ENCODE peak calls at places on chromosomes 13 and 19, in five cellular contexts. One of them, this sample, is unnamed.

GRCh38 chr19:28710278-28710677 is 502.7 kb downstream of the UQCRFS1 start:
- DNase-seq in ovary: no peak
- DNase-seq in GM12865: peak
- DNase-seq in heart left ventricle: no peak
- DNase-seq in astrocyte: peak
- DNase-seq in this sample: no peak

GRCh38 chr19:38786572-38787265 is 2.3 kb upstream of the LGALS7B start:
- DNase-seq in ovary: no peak
- DNase-seq in GM12865: no peak
- DNase-seq in heart left ventricle: no peak
- DNase-seq in astrocyte: no peak
- DNase-seq in this sample: no peak

GRCh38 chr19:33551676-33552075 is 30.1 kb upstream of the PEPD start:
- DNase-seq in heart left ventricle: no peak
- DNase-seq in astrocyte: no peak
- DNase-seq in ovary: no peak
- DNase-seq in GM12865: no peak
- DNase-seq in this sample: no peak

GRCh38 chr13:104823071-104823470 is 1712.4 kb downstream of the EFNB2 start:
- DNase-seq in heart left ventricle: no peak
- DNase-seq in astrocyte: no peak
- DNase-seq in ovary: no peak
- DNase-seq in GM12865: no peak
- DNase-seq in this sample: no peak

GRCh38 chr13:29858231-29858630 is 7.8 kb upstream of the UBL3 start:
- DNase-seq in heart left ventricle: no peak
- DNase-seq in GM12865: no peak
- DNase-seq in astrocyte: no peak
- DNase-seq in ovary: no peak
- DNase-seq in this sample: no peak

GRCh38 chr19:3983936-3984583 is 1.2 kb downstream of the EEF2 start:
- DNase-seq in GM12865: peak
- DNase-seq in heart left ventricle: peak
- DNase-seq in astrocyte: no peak
- DNase-seq in ovary: peak
- DNase-seq in this sample: peak

GRCh38 chr13:114315074-114315785 is 927 bp downstream of the CHAMP1 start:
- DNase-seq in heart left ventricle: no peak
- DNase-seq in GM12865: peak
- DNase-seq in ovary: no peak
- DNase-seq in astrocyte: no peak
- DNase-seq in this sample: no peak

GRCh38 chr13:76969488-76970365 is 21.4 kb downstream of the ACOD1 start:
- DNase-seq in astrocyte: no peak
- DNase-seq in heart left ventricle: no peak
- DNase-seq in ovary: no peak
- DNase-seq in GM12865: no peak
- DNase-seq in this sample: no peak

GRCh38 chr13:93361703-93362102 is 135.1 kb downstream of the GPC6 start:
- DNase-seq in heart left ventricle: no peak
- DNase-seq in ovary: no peak
- DNase-seq in astrocyte: no peak
- DNase-seq in GM12865: no peak
- DNase-seq in this sample: no peak

GRCh38 chr19:19911150-19911549 is 10.4 kb downstream of the ZNF93 start:
- DNase-seq in heart left ventricle: no peak
- DNase-seq in astrocyte: peak
- DNase-seq in GM12865: no peak
- DNase-seq in ovary: no peak
- DNase-seq in this sample: no peak

DNA sequence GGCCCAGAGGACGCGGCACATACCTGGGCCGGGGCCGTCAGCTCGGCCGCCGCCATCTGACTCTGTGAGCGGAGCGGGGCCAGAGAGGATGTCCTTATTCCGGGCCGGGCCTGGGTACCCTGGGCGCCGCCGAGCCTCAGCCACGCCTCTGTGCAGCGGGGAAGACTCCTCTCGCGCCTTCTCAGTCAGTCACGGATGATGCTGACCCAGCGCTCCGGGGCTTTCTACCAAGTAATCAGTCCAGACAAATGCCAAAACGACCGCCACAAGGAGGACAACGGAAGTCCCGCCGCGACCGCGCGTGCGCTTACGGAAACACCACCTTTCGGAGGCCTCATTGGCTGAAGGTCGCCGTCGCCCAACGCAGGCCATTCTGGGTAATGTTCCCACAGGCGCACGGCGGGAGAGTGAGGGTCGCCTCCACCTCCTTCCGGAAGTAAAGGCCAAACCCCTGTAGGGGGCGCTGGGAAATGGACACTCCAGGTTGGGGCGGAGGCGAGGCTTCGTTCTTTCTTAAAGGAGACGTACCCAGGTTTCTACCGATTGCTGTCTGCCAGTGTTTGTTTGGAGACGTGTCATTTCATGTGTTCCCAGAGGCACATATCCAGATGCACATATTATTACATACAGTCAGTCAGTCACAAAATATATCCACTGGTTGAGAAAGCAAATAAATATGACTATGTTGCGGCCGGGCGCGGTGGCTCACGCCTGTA is at the start of gene ZNF256:
- DNase-seq in astrocyte: peak
- DNase-seq in GM12865: peak
- DNase-seq in heart left ventricle: peak
- DNase-seq in ovary: peak
- DNase-seq in this sample: peak
- H3K4me3 ChIP-seq in astrocyte: peak
- H3K4me3 ChIP-seq in GM12865: peak
- H3K4me3 ChIP-seq in heart left ventricle: peak
- H3K4me3 ChIP-seq in ovary: peak
- H3K4me3 ChIP-seq in this sample: peak

DNA sequence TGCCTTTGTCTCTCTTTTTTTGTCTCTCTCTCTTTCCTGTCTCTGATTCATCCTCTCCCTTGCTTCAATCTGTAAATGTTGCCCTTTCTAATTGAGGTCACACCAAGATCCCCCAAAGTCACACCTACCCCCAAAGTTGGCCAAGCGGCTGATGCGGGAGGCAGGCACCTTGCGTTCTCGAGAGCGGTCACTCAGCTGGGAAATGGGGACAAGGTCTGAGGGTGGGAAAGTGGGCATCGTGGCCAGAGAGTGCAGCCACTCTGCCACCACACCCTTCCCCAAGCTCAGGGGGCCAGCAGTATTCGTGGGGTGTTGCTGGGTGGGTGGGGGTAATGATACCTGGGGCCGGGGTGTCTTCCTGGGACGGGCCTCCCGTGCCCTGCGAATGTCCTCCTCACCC is 2.7 kb downstream of the COQ8B start:
- DNase-seq in heart left ventricle: no peak
- DNase-seq in ovary: no peak
- DNase-seq in astrocyte: no peak
- DNase-seq in GM12865: no peak
- DNase-seq in this sample: no peak
- TF ChIP-seq CTCF in heart left ventricle: no peak
- TF ChIP-seq CTCF in ovary: no peak
- TF ChIP-seq CTCF in astrocyte: no peak
- TF ChIP-seq CTCF in GM12865: no peak
- TF ChIP-seq CTCF in this sample: no peak

DNA sequence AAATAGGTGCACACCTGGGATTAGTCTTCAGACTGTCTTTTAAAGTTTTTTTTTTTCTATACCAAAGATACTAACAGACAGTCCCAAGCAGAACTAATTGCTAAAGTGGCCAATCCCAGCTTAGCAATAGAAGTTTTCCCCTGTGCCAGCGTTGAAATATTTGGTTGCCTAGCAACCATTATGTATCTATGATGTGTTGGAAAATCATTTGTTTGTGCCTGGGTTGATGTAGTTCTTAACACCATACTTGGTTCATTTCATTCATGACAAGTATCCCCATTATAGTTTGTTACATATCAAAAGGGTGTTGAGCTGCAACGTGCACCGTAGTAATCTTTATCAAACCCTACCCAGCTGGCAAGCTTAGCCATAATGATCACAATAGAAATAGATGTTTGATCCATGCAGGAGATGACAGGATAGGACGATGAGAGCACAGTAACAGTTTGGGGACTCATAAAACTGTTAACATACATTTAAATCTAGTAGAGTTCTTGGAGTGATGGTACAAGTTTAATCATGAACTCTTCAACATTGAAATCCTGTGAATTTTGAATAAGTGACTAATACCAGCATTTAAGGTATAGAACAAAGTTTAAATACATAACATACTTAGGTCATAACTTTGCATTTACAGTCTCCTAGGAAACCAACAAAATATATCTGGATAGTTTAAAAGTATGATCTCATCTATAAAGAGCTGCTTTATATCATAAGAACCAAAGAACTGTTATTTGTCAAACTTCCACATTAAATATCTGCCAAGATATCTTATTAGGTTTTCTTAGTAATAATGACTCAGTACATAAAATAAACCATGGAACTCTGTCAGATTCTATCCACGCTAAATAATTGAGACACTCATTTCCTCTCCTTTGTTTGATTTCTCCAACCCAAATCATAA is 73.4 kb downstream of the MBNL2 start:
- DNase-seq in ovary: no peak
- DNase-seq in heart left ventricle: no peak
- DNase-seq in astrocyte: peak
- DNase-seq in GM12865: no peak
- DNase-seq in this sample: no peak
- H3K4me3 ChIP-seq in ovary: no peak
- H3K4me3 ChIP-seq in heart left ventricle: no peak
- H3K4me3 ChIP-seq in astrocyte: no peak
- H3K4me3 ChIP-seq in GM12865: no peak
- H3K4me3 ChIP-seq in this sample: no peak

DNA sequence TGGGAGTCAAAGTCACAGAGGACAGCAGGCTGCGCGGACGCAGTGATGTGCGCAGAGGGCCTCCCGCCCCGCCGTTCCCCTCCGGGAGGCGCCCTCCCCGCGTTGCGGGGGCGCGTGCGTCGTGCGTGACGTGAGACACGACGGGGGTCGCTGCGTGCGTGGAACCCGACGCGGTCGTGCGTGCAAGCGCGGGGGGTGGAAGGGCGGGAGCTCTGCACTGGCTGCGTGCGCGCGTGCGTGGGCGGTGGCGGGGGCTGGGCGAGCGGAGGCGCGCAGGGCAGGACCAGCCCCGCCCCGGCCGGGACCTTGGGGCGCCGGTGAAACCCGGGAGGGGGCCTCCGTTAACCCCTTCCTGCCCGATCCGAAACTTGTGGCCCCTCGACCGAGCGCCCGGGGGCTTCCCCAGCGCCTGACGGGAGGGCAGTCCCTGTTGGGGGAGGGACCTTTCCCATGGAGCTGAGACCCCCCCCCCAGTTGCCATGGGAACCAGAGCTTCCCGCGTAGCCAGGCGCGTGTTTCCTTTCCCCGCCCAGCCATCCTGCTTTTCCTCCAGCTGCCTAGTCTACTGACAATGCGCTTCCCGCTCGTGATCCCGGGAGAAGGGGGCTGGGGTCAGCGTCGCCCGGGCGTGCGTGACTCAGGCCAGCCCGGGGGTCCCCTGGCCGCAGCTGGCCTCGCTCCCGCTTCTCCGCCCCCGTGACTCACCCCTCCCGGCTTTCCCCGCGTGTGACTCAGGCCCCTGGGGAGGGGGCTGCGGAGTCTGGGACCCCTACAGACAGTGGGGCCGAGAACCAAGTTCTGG is 7.3 kb upstream of the HOOK2 start:
- DNase-seq in astrocyte: peak
- DNase-seq in ovary: peak
- DNase-seq in GM12865: peak
- DNase-seq in heart left ventricle: peak
- DNase-seq in this sample: peak
- TF ChIP-seq CTCF in astrocyte: no peak
- TF ChIP-seq CTCF in ovary: no peak
- TF ChIP-seq CTCF in GM12865: peak
- TF ChIP-seq CTCF in heart left ventricle: no peak
- TF ChIP-seq CTCF in this sample: no peak

DNA sequence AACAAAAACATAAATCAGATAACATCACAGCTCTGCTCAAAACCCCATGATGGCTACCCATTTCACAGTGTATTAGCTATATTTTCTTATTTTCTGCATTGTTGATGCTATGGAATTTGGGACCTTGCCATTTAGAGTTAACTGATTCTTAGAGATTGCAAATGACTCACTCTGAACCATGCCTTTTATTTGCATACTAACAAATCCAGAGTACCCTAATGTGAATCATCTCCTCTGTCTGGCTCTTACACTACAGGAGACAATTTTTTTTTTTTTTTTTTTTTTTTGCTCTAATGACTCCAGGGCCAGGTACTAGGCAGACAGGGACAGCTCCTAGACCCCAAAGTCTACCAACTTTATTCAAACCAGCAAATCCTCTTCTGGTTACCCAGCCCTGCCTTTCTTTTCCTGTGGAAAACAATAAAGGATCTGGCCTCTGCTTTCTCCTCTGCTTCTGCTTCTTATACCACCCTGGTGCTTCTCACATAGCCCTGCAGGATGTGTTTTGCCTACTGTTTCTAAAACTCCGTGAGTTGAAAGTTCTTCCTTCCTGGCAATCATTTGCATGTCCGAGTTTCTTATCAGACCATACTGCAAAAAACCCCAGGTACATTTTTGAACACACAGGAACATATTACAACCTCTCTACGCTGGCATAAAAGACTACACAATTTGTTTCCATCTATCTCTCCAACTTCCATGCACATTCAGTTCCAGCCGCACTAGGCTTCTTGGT is 10.6 kb upstream of the ZNF460 start:
- DNase-seq in heart left ventricle: no peak
- DNase-seq in astrocyte: peak
- DNase-seq in GM12865: peak
- DNase-seq in ovary: no peak
- DNase-seq in this sample: no peak
- H3K4me3 ChIP-seq in heart left ventricle: no peak
- H3K4me3 ChIP-seq in astrocyte: no peak
- H3K4me3 ChIP-seq in GM12865: no peak
- H3K4me3 ChIP-seq in ovary: no peak
- H3K4me3 ChIP-seq in this sample: no peak

This sample was measured in breast epithelium.